ENCODE peak calls at places on chromosomes 2 and 18, in nine cellular contexts. N is HCT116, I is Peyer's patch, M is IMR-90, K is transverse colon, F is NB4, X is H1, V is GM12878, O is right lobe of liver. R is an unnamed sample.

GRCh38 chr18:38944446-38945024 is 1378.9 kb upstream of the CELF4 start:
- DNase-seq in N (no peak), I (no peak), M (no peak), K (no peak), F (no peak), X (no peak), V (no peak), O (no peak), R (no peak)

GRCh38 chr18:42545825-42546224 is 569.7 kb downstream of the RIT2 start:
- DNase-seq in N (no peak), I (no peak), M (peak; percentile 8), K (no peak), F (peak; percentile 2), X (no peak), V (no peak), O (no peak), R (no peak)

GRCh38 chr18:57660961-57661360 is 39.3 kb upstream of the NARS1 start:
- DNase-seq in N (no peak), I (no peak), M (peak; percentile 91), K (no peak), F (peak; percentile 48), X (no peak), V (no peak), O (no peak), R (no peak)

GRCh38 chr2:213862407-213863076 is 548.3 kb upstream of the VWC2L start:
- DNase-seq in N (no peak), I (no peak), M (no peak), K (no peak), F (no peak), X (no peak), V (no peak), O (no peak), R (no peak)

GRCh38 chr2:188645982-188646381 is 328.2 kb upstream of the COL3A1 start:
- DNase-seq in N (no peak), I (no peak), M (peak; percentile 83), K (no peak), F (no peak), X (no peak), V (no peak), O (no peak), R (no peak)

GRCh38 chr18:46329736-46330246 is 225.6 kb downstream of the HAUS1 start:
- DNase-seq in N (no peak), I (no peak), M (no peak), K (no peak), F (no peak), X (no peak), V (no peak), O (no peak), R (no peak)

GRCh38 chr2:21023419-21024181 is 20.3 kb downstream of the APOB start:
- DNase-seq in N (no peak), I (no peak), M (no peak), K (no peak), F (no peak), X (no peak), V (no peak), O (no peak), R (no peak)

GRCh38 chr18:69495338-69495737 is 94.7 kb downstream of the DOK6 start:
- DNase-seq in N (no peak), I (no peak), M (no peak), K (no peak), F (no peak), X (no peak), V (no peak), O (no peak), R (no peak)

GRCh38 chr2:227515742-227516141 is 43.8 kb downstream of the AGFG1 start:
- DNase-seq in N (no peak), I (no peak), M (no peak), K (no peak), F (no peak), X (no peak), V (no peak), O (no peak), R (no peak)

GRCh38 chr2:238912228-238912915 is 64.5 kb downstream of the TWIST2 start:
- DNase-seq in N (no peak), I (peak; percentile 21), M (no peak), K (no peak), F (no peak), X (no peak), V (no peak), O (peak; percentile 32), R (no peak)

GRCh38 chr2:225937625-225938024 is 538.1 kb downstream of the NYAP2 start:
- DNase-seq in N (no peak), I (no peak), M (peak; percentile 36), K (no peak), F (peak; percentile 46), X (no peak), V (no peak), O (no peak), R (no peak)

GRCh38 chr2:126890136-126890961 is 8.3 kb upstream of the TEX51 start:
- DNase-seq in N (no peak), I (peak; percentile 22), M (no peak), K (no peak), F (no peak), X (no peak), V (no peak), O (no peak), R (no peak)

GRCh38 chr18:34224423-34225217 is at the start of gene NOL4:
- DNase-seq in N (no peak), I (no peak), M (no peak), K (peak; percentile 60), F (no peak), X (peak; percentile 93), V (no peak), O (peak; percentile 57), R (no peak)

GRCh38 chr2:38116762-38117161 is 40.8 kb upstream of the CYP1B1 start:
- DNase-seq in N (no peak), I (no peak), M (peak; percentile 54), K (no peak), F (no peak), X (no peak), V (no peak), O (no peak), R (no peak)

DNA sequence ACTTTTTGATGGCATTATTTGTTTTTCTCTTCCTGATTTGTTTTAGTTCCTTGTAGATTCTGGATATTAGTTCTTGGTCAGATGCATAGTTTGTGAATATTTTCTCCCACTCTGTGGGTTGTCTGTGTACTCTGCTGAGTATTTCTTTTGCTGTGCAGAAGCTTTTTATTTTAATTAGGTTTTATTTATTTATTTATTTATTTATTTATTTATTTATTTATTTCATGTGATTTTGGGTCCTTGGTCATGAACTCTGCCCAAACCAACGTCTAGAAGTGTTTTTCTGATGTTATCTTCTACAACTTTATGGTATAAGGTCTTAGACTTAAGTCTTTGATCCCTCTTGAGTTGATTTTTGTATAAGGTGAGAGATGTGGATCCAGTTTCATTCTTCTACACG is 292.2 kb downstream of the CDH7 start:
- DNase-seq in N (no peak), I (no peak), M (no peak), K (no peak), F (no peak), X (no peak), V (no peak), O (no peak), R (no peak)
- TF ChIP-seq POLR2A in N (no peak), I (no peak), M (no peak), K (no peak), F (no peak), X (no peak), V (no peak), O (no peak), R (no peak)

GRCh38 chr2:46967990-46968647 is 52.5 kb upstream of the MCFD2 start:
- DNase-seq in N (peak; percentile 82), I (peak; percentile 81), M (peak; percentile 85), K (peak; percentile 80), F (peak; percentile 62), X (no peak), V (no peak), O (no peak), R (no peak)
- TF ChIP-seq POLR2A in N (no peak), I (no peak), M (no peak), K (no peak), F (no peak), X (no peak), V (no peak), O (no peak), R (no peak)

DNA sequence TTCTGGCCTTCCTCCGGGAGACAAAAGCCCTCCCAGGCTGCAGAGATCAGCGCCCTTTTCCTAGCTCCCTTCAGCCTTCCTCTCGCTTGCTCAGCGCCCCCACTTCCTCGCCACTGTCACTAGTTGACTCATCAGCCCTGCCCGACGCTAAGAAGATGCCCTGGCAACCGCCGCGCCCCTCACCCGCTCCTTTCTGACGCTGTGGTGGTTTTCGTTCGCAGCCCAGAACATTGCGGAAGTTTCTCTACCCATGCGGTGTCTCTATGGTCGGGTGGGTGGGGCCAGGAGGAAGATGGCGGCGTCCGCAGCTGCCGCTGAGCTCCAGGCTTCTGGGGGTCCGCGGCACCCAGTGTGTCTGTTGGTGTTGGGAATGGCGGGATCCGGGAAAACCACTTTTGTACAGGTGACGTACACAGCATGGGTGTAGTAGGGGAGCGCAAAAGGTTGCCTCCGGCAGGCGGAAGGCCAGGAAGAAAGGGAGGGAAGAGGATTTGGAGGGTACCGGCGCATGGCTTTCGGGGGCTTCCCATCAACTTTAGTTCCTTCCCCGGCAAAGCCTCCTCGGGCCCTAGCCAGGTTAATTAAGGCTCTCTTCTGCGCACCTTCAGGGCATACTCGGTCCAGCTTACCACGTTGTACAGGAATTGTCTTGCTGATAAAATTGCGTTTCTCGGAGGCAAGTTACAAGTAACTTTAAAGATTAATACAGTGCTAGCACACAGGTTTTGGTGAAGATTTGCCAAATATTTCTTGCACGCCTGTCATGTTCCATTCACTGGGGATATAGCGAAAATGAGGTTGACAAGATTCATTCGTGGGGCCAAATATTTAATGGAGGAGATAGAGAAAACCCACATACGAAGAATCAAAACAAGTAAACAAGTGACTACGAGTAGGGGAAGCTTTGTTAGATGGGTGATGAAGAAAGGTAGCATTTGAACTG is at the start of the genes CCDC121 and GPN1:
- DNase-seq in N (peak; percentile 59), I (peak; percentile 92), M (peak; percentile 94), K (peak; percentile 92), F (peak; percentile 98), X (peak; percentile 89), V (peak; percentile 75), O (peak; percentile 91), R (peak; percentile 70)
- TF ChIP-seq POLR2A in N (peak; percentile 90), I (peak; percentile 19), M (peak; percentile 98), K (peak; percentile 66), F (peak; percentile 85), X (peak; percentile 92), V (peak; percentile 99), O (peak; percentile 45), R (peak; percentile 29)

GRCh38 chr2:11356760-11357159 is 12.3 kb upstream of the ROCK2 start:
- DNase-seq in N (no peak), I (no peak), M (no peak), K (no peak), F (no peak), X (no peak), V (no peak), O (no peak), R (no peak)

GRCh38 chr2:11357428-11357972 is 13.1 kb upstream of the ROCK2 start:
- DNase-seq in N (no peak), I (no peak), M (no peak), K (peak; percentile 36), F (no peak), X (no peak), V (no peak), O (peak; percentile 93), R (no peak)

GRCh38 chr2:11363868-11364564 is 19.6 kb upstream of the ROCK2 start:
- DNase-seq in N (no peak), I (no peak), M (no peak), K (no peak), F (no peak), X (no peak), V (no peak), O (no peak), R (no peak)

GRCh38 chr2:11362781-11363099 is 18.3 kb upstream of the ROCK2 start:
- DNase-seq in N (no peak), I (no peak), M (no peak), K (no peak), F (no peak), X (no peak), V (no peak), O (no peak), R (no peak)

GRCh38 chr2:11359865-11360264 is 15.4 kb upstream of the ROCK2 start:
- DNase-seq in N (no peak), I (no peak), M (no peak), K (no peak), F (no peak), X (no peak), V (no peak), O (no peak), R (no peak)
- TF ChIP-seq POLR2A in N (no peak), I (no peak), M (no peak), K (no peak), F (no peak), X (no peak), V (no peak), O (no peak), R (no peak)